ENCODE peak calls at places on chromosomes 11 and 22, in five cellular contexts. U is AG04450, X is right atrium auricular region, S is psoas muscle, B is mammary epithelial cell. F is an unnamed sample.

GRCh38 chr22:40196628-40197027 is 18.9 kb downstream of the TNRC6B start:
- DNase-seq in U (peak; percentile 86), X (no peak), S (no peak), B (peak; percentile 92), F (peak; percentile 68)

GRCh38 chr22:31081963-31082605 is 966 bp downstream of the SMTN start:
- DNase-seq in U (no peak), X (no peak), S (no peak), B (peak; percentile 84), F (no peak)

GRCh38 chr11:61609000-61609969 is 28.4 kb upstream of the SYT7 start:
- DNase-seq in U (no peak), X (no peak), S (no peak), B (no peak), F (no peak)

GRCh38 chr22:24938741-24939341 is 7.7 kb downstream of the LHFPL7 start:
- DNase-seq in U (no peak), X (no peak), S (no peak), B (peak; percentile 48), F (no peak)

GRCh38 chr11:108472681-108473080 is 5.4 kb upstream of the C11orf65 start:
- DNase-seq in U (no peak), X (no peak), S (no peak), B (no peak), F (no peak)

GRCh38 chr22:35154937-35155387 is 89.0 kb downstream of the ISX start:
- DNase-seq in U (peak; percentile 11), X (no peak), S (no peak), B (peak; percentile 45), F (no peak)

GRCh38 chr11:46920709-46921108 is 2.4 kb upstream of the LRP4 start:
- DNase-seq in U (peak; percentile 93), X (peak; percentile 88), S (peak; percentile 83), B (peak; percentile 91), F (peak; percentile 99)

GRCh38 chr11:26102325-26102724 is 229.6 kb upstream of the ANO3 start:
- DNase-seq in U (no peak), X (no peak), S (no peak), B (no peak), F (no peak)

GRCh38 chr11:116540645-116541044 is 232.1 kb downstream of the BUD13 start:
- DNase-seq in U (no peak), X (no peak), S (no peak), B (no peak), F (no peak)

GRCh38 chr11:115324569-115325432 is 179.4 kb downstream of the CADM1 start:
- DNase-seq in U (peak; percentile 24), X (no peak), S (no peak), B (peak; percentile 50), F (peak; percentile 33)

GRCh38 chr11:69496631-69497220 is 15.3 kb downstream of the LINC01488 start:
- DNase-seq in U (no peak), X (no peak), S (peak; percentile 12), B (no peak), F (peak; percentile 9)

GRCh38 chr22:49817359-49817758 is 10.3 kb downstream of the BRD1 start:
- DNase-seq in U (no peak), X (no peak), S (peak; percentile 18), B (no peak), F (no peak)

GRCh38 chr22:49823289-49824045 is 4.2 kb downstream of the BRD1 start:
- DNase-seq in U (no peak), X (no peak), S (peak; percentile 39), B (no peak), F (no peak)

GRCh38 chr22:49824936-49825335 is 2.7 kb downstream of the BRD1 start:
- DNase-seq in U (no peak), X (no peak), S (peak; percentile 44), B (no peak), F (no peak)

GRCh38 chr22:49824185-49824925 is 3.3 kb downstream of the BRD1 start:
- DNase-seq in U (no peak), X (no peak), S (peak; percentile 26), B (peak; percentile 58), F (no peak)

DNA sequence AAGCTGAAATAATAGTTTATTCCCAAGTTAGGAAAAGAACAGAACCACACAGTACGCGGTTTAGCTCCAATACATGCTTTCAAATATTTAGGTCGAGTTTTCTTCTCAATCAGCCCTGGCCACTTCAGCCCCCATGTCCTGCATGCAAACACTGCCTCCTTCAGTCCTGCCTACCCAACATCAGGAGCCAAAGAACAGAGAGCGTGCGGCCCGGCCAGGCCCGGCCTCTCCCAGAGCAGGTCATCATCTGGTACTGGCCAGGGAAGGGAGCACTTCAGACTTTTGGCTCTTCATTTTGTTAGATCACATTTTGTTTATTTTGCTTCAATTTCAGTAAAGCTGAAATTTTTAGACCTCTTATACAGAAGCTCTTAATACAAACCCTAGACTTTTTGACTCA is 6.7 kb downstream of the BRD1 start:
- DNase-seq in U (no peak), X (no peak), S (no peak), B (no peak), F (no peak)
- TF ChIP-seq CTCF in U (no peak), X (no peak), S (no peak), B (no peak), F (peak; percentile 4)

GRCh38 chr22:42758929-42759629 is 38.4 kb upstream of the A4GALT start:
- DNase-seq in U (no peak), X (no peak), S (no peak), B (no peak), F (no peak)
- TF ChIP-seq CTCF in U (no peak), X (no peak), S (no peak), B (no peak), F (no peak)

GRCh38 chr22:21020802-21021429 is 6.0 kb downstream of the P2RX6 start:
- DNase-seq in U (no peak), X (no peak), S (peak; percentile 33), B (no peak), F (no peak)
- TF ChIP-seq CTCF in U (peak; percentile 34), X (no peak), S (peak; percentile 34), B (peak; percentile 53), F (peak; percentile 62)

GRCh38 chr11:65354265-65355012 is at the start of gene TIGD3:
- DNase-seq in U (peak; percentile 73), X (peak; percentile 96), S (peak; percentile 98), B (peak; percentile 90), F (peak; percentile 27)
- TF ChIP-seq CTCF in U (no peak), X (no peak), S (no peak), B (no peak), F (no peak)